ENCODE peak calls at places on chromosomes 16 and 17, in eight cellular contexts. H, V, S, B, G, M, C and L are unnamed samples.

GRCh38 chr16:19085679-19086200 is 18.3 kb downstream of the COQ7 start:
- DNase-seq in H (no peak), V (no peak), S (no peak), B (peak), G (peak), M (peak), C (no peak), L (peak)

GRCh38 chr16:48491517-48491916 is 106.3 kb upstream of the SIAH1 start:
- DNase-seq in H (no peak), V (no peak), S (no peak), B (no peak), G (no peak), M (no peak), C (no peak), L (no peak)

GRCh38 chr17:1758812-1759211 is 3.0 kb upstream of the SERPINF1 start:
- DNase-seq in H (no peak), V (no peak), S (no peak), B (no peak), G (no peak), M (no peak), C (no peak), L (no peak)

GRCh38 chr17:28151001-28151400 is 108.5 kb downstream of the NLK start:
- DNase-seq in H (no peak), V (no peak), S (no peak), B (peak), G (peak), M (no peak), C (no peak), L (no peak)

GRCh38 chr17:7186241-7186640 is 7.1 kb upstream of the ASGR1 start:
- DNase-seq in H (no peak), V (no peak), S (no peak), B (no peak), G (peak), M (no peak), C (no peak), L (no peak)

GRCh38 chr16:89115216-89115949 is 21.7 kb downstream of the ACSF3 start:
- DNase-seq in H (no peak), V (no peak), S (peak), B (no peak), G (no peak), M (no peak), C (peak), L (peak)

GRCh38 chr16:57862698-57863433 is 60.6 kb upstream of the KIFC3 start:
- DNase-seq in H (peak), V (no peak), S (no peak), B (no peak), G (no peak), M (peak), C (no peak), L (no peak)

GRCh38 chr17:37802061-37802460 is 57.2 kb upstream of the HNF1B start:
- DNase-seq in H (no peak), V (no peak), S (no peak), B (no peak), G (no peak), M (peak), C (no peak), L (no peak)

GRCh38 chr16:66137853-66138252 is 228.6 kb upstream of the CDH5 start:
- DNase-seq in H (peak), V (no peak), S (no peak), B (no peak), G (peak), M (no peak), C (no peak), L (no peak)

GRCh38 chr17:49372428-49372827 is 10.4 kb upstream of the ZNF652 start:
- DNase-seq in H (no peak), V (no peak), S (no peak), B (no peak), G (no peak), M (no peak), C (no peak), L (no peak)

GRCh38 chr16:16184594-16184993 is 38.7 kb downstream of the ABCC6 start:
- DNase-seq in H (no peak), V (no peak), S (no peak), B (no peak), G (no peak), M (no peak), C (no peak), L (no peak)

GRCh38 chr17:63699638-63700527 is at the start of gene LIMD2:
- DNase-seq in H (peak), V (peak), S (peak), B (peak), G (peak), M (peak), C (peak), L (peak)

GRCh38 chr17:38341035-38341721 is 2.6 kb downstream of the GPR179 start:
- DNase-seq in H (no peak), V (no peak), S (no peak), B (no peak), G (peak), M (peak), C (no peak), L (peak)

GRCh38 chr16:58021661-58022551 is 3.6 kb upstream of the MMP15 start:
- DNase-seq in H (no peak), V (no peak), S (no peak), B (no peak), G (no peak), M (peak), C (no peak), L (no peak)

GRCh38 chr17:77489898-77490265 is 349.1 kb downstream of the SEC14L1 start:
- DNase-seq in H (no peak), V (no peak), S (no peak), B (no peak), G (no peak), M (no peak), C (no peak), L (peak)

GRCh38 chr16:55035037-55035436 is 104.4 kb downstream of the IRX5 start:
- DNase-seq in H (peak), V (no peak), S (no peak), B (peak), G (peak), M (peak), C (peak), L (peak)

GRCh38 chr17:77131919-77132318 is 8.8 kb upstream of the SEC14L1 start:
- DNase-seq in H (no peak), V (peak), S (no peak), B (no peak), G (no peak), M (peak), C (no peak), L (peak)

GRCh38 chr16:22099256-22099975 is 7.1 kb downstream of the VWA3A start:
- DNase-seq in H (no peak), V (no peak), S (no peak), B (no peak), G (no peak), M (no peak), C (no peak), L (no peak)

GRCh38 chr17:6679241-6679640 is 27.7 kb downstream of the C17orf100 start:
- DNase-seq in H (no peak), V (no peak), S (no peak), B (no peak), G (no peak), M (no peak), C (no peak), L (no peak)